ENCODE peak calls at places on chromosomes 3 and 15, in ten cellular contexts. One of them, this sample, is unnamed.

GRCh38 chr15:63212050-63212973 is 22.9 kb downstream of the RAB8B start:
- DNase-seq in T-helper 1 cell: no peak
- DNase-seq in posterior cingulate gyrus: no peak
- DNase-seq in WERI-Rb-1: no peak
- DNase-seq in HEK293T: no peak
- DNase-seq in iPS-NIHi11: no peak
- DNase-seq in GDM1: no peak
- DNase-seq in dorsolateral prefrontal cortex: no peak
- DNase-seq in AG08395: peak; percentile 36
- DNase-seq in GM19239: no peak
- DNase-seq in this sample: no peak

GRCh38 chr3:54784021-54784420 is 143.8 kb downstream of the LRTM1 start:
- DNase-seq in T-helper 1 cell: no peak
- DNase-seq in posterior cingulate gyrus: no peak
- DNase-seq in WERI-Rb-1: no peak
- DNase-seq in HEK293T: no peak
- DNase-seq in iPS-NIHi11: no peak
- DNase-seq in GDM1: no peak
- DNase-seq in dorsolateral prefrontal cortex: no peak
- DNase-seq in AG08395: no peak
- DNase-seq in GM19239: no peak
- DNase-seq in this sample: no peak

GRCh38 chr15:50798684-50799083 is 33.2 kb upstream of the SPPL2A start:
- DNase-seq in T-helper 1 cell: no peak
- DNase-seq in posterior cingulate gyrus: no peak
- DNase-seq in WERI-Rb-1: no peak
- DNase-seq in HEK293T: no peak
- DNase-seq in iPS-NIHi11: no peak
- DNase-seq in GDM1: peak; percentile 35
- DNase-seq in dorsolateral prefrontal cortex: no peak
- DNase-seq in AG08395: no peak
- DNase-seq in GM19239: no peak
- DNase-seq in this sample: no peak

GRCh38 chr3:72767927-72768880 is 80.0 kb downstream of the SHQ1 start:
- DNase-seq in T-helper 1 cell: no peak
- DNase-seq in posterior cingulate gyrus: no peak
- DNase-seq in WERI-Rb-1: no peak
- DNase-seq in HEK293T: no peak
- DNase-seq in iPS-NIHi11: peak; percentile 27
- DNase-seq in GDM1: no peak
- DNase-seq in dorsolateral prefrontal cortex: peak; percentile 7
- DNase-seq in AG08395: no peak
- DNase-seq in GM19239: no peak
- DNase-seq in this sample: no peak

GRCh38 chr3:101803152-101803782 is 24.3 kb downstream of the NXPE3 start:
- DNase-seq in T-helper 1 cell: peak; percentile 30
- DNase-seq in posterior cingulate gyrus: peak; percentile 30
- DNase-seq in WERI-Rb-1: peak; percentile 33
- DNase-seq in HEK293T: peak; percentile 53
- DNase-seq in iPS-NIHi11: peak; percentile 55
- DNase-seq in GDM1: peak; percentile 47
- DNase-seq in dorsolateral prefrontal cortex: peak; percentile 54
- DNase-seq in AG08395: peak; percentile 78
- DNase-seq in GM19239: no peak
- DNase-seq in this sample: peak; percentile 63

GRCh38 chr3:154933581-154933980 is 146.5 kb upstream of the MME start:
- DNase-seq in T-helper 1 cell: no peak
- DNase-seq in posterior cingulate gyrus: no peak
- DNase-seq in WERI-Rb-1: no peak
- DNase-seq in HEK293T: no peak
- DNase-seq in iPS-NIHi11: no peak
- DNase-seq in GDM1: no peak
- DNase-seq in dorsolateral prefrontal cortex: no peak
- DNase-seq in AG08395: no peak
- DNase-seq in GM19239: no peak
- DNase-seq in this sample: no peak

GRCh38 chr15:91407237-91407889 is 307.3 kb downstream of the SV2B start:
- DNase-seq in T-helper 1 cell: peak; percentile 3
- DNase-seq in posterior cingulate gyrus: no peak
- DNase-seq in WERI-Rb-1: peak; percentile 8
- DNase-seq in HEK293T: no peak
- DNase-seq in iPS-NIHi11: peak; percentile 17
- DNase-seq in GDM1: peak; percentile 47
- DNase-seq in dorsolateral prefrontal cortex: no peak
- DNase-seq in AG08395: peak; percentile 22
- DNase-seq in GM19239: peak; percentile 19
- DNase-seq in this sample: no peak

GRCh38 chr15:70410371-70410975 is 312.8 kb upstream of the TLE3 start:
- DNase-seq in T-helper 1 cell: no peak
- DNase-seq in posterior cingulate gyrus: no peak
- DNase-seq in WERI-Rb-1: no peak
- DNase-seq in HEK293T: no peak
- DNase-seq in iPS-NIHi11: no peak
- DNase-seq in GDM1: no peak
- DNase-seq in dorsolateral prefrontal cortex: no peak
- DNase-seq in AG08395: no peak
- DNase-seq in GM19239: no peak
- DNase-seq in this sample: no peak

GRCh38 chr3:30659270-30660127 is 53.1 kb downstream of the TGFBR2 start:
- DNase-seq in T-helper 1 cell: no peak
- DNase-seq in posterior cingulate gyrus: no peak
- DNase-seq in WERI-Rb-1: no peak
- DNase-seq in HEK293T: no peak
- DNase-seq in iPS-NIHi11: no peak
- DNase-seq in GDM1: no peak
- DNase-seq in dorsolateral prefrontal cortex: no peak
- DNase-seq in AG08395: peak; percentile 86
- DNase-seq in GM19239: no peak
- DNase-seq in this sample: no peak

GRCh38 chr3:107204121-107204520 is 173.1 kb upstream of the CCDC54 start:
- DNase-seq in T-helper 1 cell: no peak
- DNase-seq in posterior cingulate gyrus: no peak
- DNase-seq in WERI-Rb-1: no peak
- DNase-seq in HEK293T: no peak
- DNase-seq in iPS-NIHi11: no peak
- DNase-seq in GDM1: no peak
- DNase-seq in dorsolateral prefrontal cortex: no peak
- DNase-seq in AG08395: no peak
- DNase-seq in GM19239: no peak
- DNase-seq in this sample: no peak

GRCh38 chr3:162729686-162730085 is 1233.1 kb downstream of the OTOL1 start:
- DNase-seq in T-helper 1 cell: no peak
- DNase-seq in posterior cingulate gyrus: no peak
- DNase-seq in WERI-Rb-1: no peak
- DNase-seq in HEK293T: no peak
- DNase-seq in iPS-NIHi11: no peak
- DNase-seq in GDM1: no peak
- DNase-seq in dorsolateral prefrontal cortex: no peak
- DNase-seq in AG08395: no peak
- DNase-seq in GM19239: no peak
- DNase-seq in this sample: no peak

GRCh38 chr3:64057231-64057630 is 33.9 kb upstream of the PSMD6 start:
- DNase-seq in T-helper 1 cell: no peak
- DNase-seq in posterior cingulate gyrus: no peak
- DNase-seq in WERI-Rb-1: no peak
- DNase-seq in HEK293T: no peak
- DNase-seq in iPS-NIHi11: no peak
- DNase-seq in GDM1: no peak
- DNase-seq in dorsolateral prefrontal cortex: no peak
- DNase-seq in AG08395: no peak
- DNase-seq in GM19239: no peak
- DNase-seq in this sample: no peak

GRCh38 chr15:66950114-66950513 is 115.3 kb upstream of the SMAD3 start:
- DNase-seq in T-helper 1 cell: no peak
- DNase-seq in posterior cingulate gyrus: no peak
- DNase-seq in WERI-Rb-1: no peak
- DNase-seq in HEK293T: no peak
- DNase-seq in iPS-NIHi11: no peak
- DNase-seq in GDM1: no peak
- DNase-seq in dorsolateral prefrontal cortex: no peak
- DNase-seq in AG08395: no peak
- DNase-seq in GM19239: no peak
- DNase-seq in this sample: no peak

GRCh38 chr3:132464066-132464465 is 46.8 kb downstream of the DNAJC13 start:
- DNase-seq in T-helper 1 cell: no peak
- DNase-seq in posterior cingulate gyrus: no peak
- DNase-seq in WERI-Rb-1: no peak
- DNase-seq in HEK293T: no peak
- DNase-seq in iPS-NIHi11: no peak
- DNase-seq in GDM1: no peak
- DNase-seq in dorsolateral prefrontal cortex: no peak
- DNase-seq in AG08395: peak; percentile 6
- DNase-seq in GM19239: no peak
- DNase-seq in this sample: no peak

GRCh38 chr3:40877651-40878463 is 321.4 kb upstream of the CTNNB1 start:
- DNase-seq in T-helper 1 cell: no peak
- DNase-seq in posterior cingulate gyrus: peak; percentile 40
- DNase-seq in WERI-Rb-1: no peak
- DNase-seq in HEK293T: no peak
- DNase-seq in iPS-NIHi11: no peak
- DNase-seq in GDM1: no peak
- DNase-seq in dorsolateral prefrontal cortex: peak; percentile 17
- DNase-seq in AG08395: no peak
- DNase-seq in GM19239: no peak
- DNase-seq in this sample: no peak

GRCh38 chr15:34737379-34737928 is 17.3 kb downstream of the GJD2 start:
- DNase-seq in T-helper 1 cell: no peak
- DNase-seq in posterior cingulate gyrus: no peak
- DNase-seq in WERI-Rb-1: no peak
- DNase-seq in HEK293T: no peak
- DNase-seq in iPS-NIHi11: no peak
- DNase-seq in GDM1: no peak
- DNase-seq in dorsolateral prefrontal cortex: peak; percentile 15
- DNase-seq in AG08395: peak; percentile 59
- DNase-seq in GM19239: no peak
- DNase-seq in this sample: no peak